ENCODE peak calls at places on chromosomes 16 and 17, in six cellular contexts. P is psoas muscle, H is stomach, J is ascending aorta, D is endodermal cell, Y is AG04450. S is an unnamed sample. For H3K9me3, the result is how much of the 10 kb centered on the place peaks cover.

GRCh38 chr17:28896491-28896883 is 1.0 kb downstream of the FLOT2 start:
- DNase-seq in J (no peak), Y (no peak), P (no peak), D (no peak), H (no peak), S (no peak)

GRCh38 chr17:18326039-18326438 is 10.9 kb downstream of the SMCR8 start:
- DNase-seq in Y (no peak), J (no peak), H (no peak), P (no peak), D (no peak), S (no peak)

GRCh38 chr16:66295761-66296546 is 70.5 kb upstream of the CDH5 start:
- DNase-seq in H (peak), J (no peak), D (peak), P (no peak), Y (no peak), S (no peak)

GRCh38 chr16:31451681-31452351 is 7.5 kb upstream of the ARMC5 start:
- DNase-seq in J (no peak), D (peak), P (peak), H (peak), Y (peak), S (peak)

GRCh38 chr17:39084558-39084957 is 66.9 kb downstream of the PLXDC1 start:
- DNase-seq in J (no peak), D (no peak), P (no peak), Y (no peak), H (no peak), S (no peak)

GRCh38 chr17:27575100-27575911 is 55.7 kb upstream of the LGALS9 start:
- DNase-seq in D (peak), P (no peak), Y (no peak), J (no peak), H (no peak), S (no peak)

GRCh38 chr16:78005881-78006280 is 16.5 kb upstream of the CLEC3A start:
- DNase-seq in D (peak), J (no peak), P (no peak), Y (no peak), H (no peak), S (no peak)

GRCh38 chr16:2473425-2473926 is 1.5 kb upstream of the TBC1D24 start:
- DNase-seq in H (no peak), D (peak), P (no peak), J (no peak), Y (no peak), S (no peak)

GRCh38 chr17:21304091-21304490 is 19.6 kb downstream of the MAP2K3 start:
- DNase-seq in H (no peak), D (no peak), Y (no peak), J (no peak), P (peak), S (no peak)

GRCh38 chr17:78781339-78782304 is at the start of gene CYTH1:
- DNase-seq in J (peak), P (peak), H (peak), D (peak), Y (no peak), S (peak)

GRCh38 chr16:60110531-60110930 is 1376.4 kb upstream of the GOT2 start:
- DNase-seq in H (no peak), Y (no peak), D (no peak), J (no peak), P (no peak), S (no peak)

GRCh38 chr16:3748307-3748706 is 31.0 kb upstream of the TRAP1 start:
- DNase-seq in Y (no peak), P (no peak), D (peak), H (no peak), J (peak), S (no peak)

GRCh38 chr17:58302919-58303551 is 22.3 kb upstream of the MPO start:
- DNase-seq in H (peak), Y (no peak), J (no peak), P (no peak), D (peak), S (no peak)

GRCh38 chr16:19900590-19900989 is 15.9 kb upstream of the GPRC5B start:
- DNase-seq in D (no peak), H (no peak), J (no peak), Y (no peak), P (no peak), S (no peak)

GRCh38 chr16:4053663-4054479 is 62.4 kb downstream of the ADCY9 start:
- DNase-seq in P (peak), D (no peak), H (peak), Y (peak), J (peak), S (peak)

GRCh38 chr17:1904273-1905052 is 74.7 kb downstream of the RPA1 start:
- DNase-seq in D (no peak), J (no peak), P (no peak), Y (no peak), H (no peak), S (peak)

GRCh38 chr16:69940676-69941075 is 10.5 kb upstream of the CLEC18A start:
- DNase-seq in D (no peak), H (no peak), Y (no peak), P (no peak), J (no peak), S (no peak)

GRCh38 chr16:57534881-57535658 is 1.3 kb downstream of the CCDC102A start:
- DNase-seq in J (peak), H (peak), Y (no peak), D (peak), P (no peak), S (peak)

GRCh38 chr17:45225964-45226530 is 4.4 kb downstream of the FMNL1 start:
- DNase-seq in J (peak), Y (no peak), P (peak), H (peak), D (peak), S (peak)

GRCh38 chr16:64627781-64628180 is 494.1 kb downstream of the CDH11 start:
- DNase-seq in H (no peak), D (no peak), P (no peak), J (no peak), Y (no peak), S (no peak)

GRCh38 chr16:86881118-86881510 is 302.8 kb downstream of the FOXL1 start:
- DNase-seq in Y (no peak), P (no peak), J (no peak), H (no peak), D (no peak), S (no peak)

GRCh38 chr17:11300201-11300600 is 59.2 kb downstream of the SHISA6 start:
- DNase-seq in D (no peak), H (no peak), P (no peak), J (no peak), Y (no peak), S (no peak)

GRCh38 chr16:85824161-85825135 is 25.0 kb downstream of the COX4I1 start:
- DNase-seq in P (no peak), D (no peak), J (no peak), Y (no peak), H (no peak), S (no peak)

GRCh38 chr17:2701996-2702741 is 9.4 kb downstream of the CLUH start:
- DNase-seq in D (peak), J (peak), Y (no peak), H (no peak), P (no peak), S (peak)

GRCh38 chr16:84826558-84826941 is 6.8 kb downstream of the CRISPLD2 start:
- DNase-seq in P (peak), J (no peak), H (peak), Y (no peak), D (no peak), S (peak)

GRCh38 chr16:27425961-27426360 is 24.0 kb downstream of the IL21R start:
- DNase-seq in J (peak), D (no peak), H (no peak), Y (no peak), P (no peak), S (no peak)

GRCh38 chr16:86789621-86790051 is 211.3 kb downstream of the FOXL1 start:
- DNase-seq in J (no peak), H (no peak), D (no peak), P (no peak), Y (peak), S (no peak)

GRCh38 chr17:20226814-20227482 is 217.8 kb downstream of the SPECC1 start:
- DNase-seq in Y (peak), J (peak), P (peak), H (peak), D (peak), S (peak)

GRCh38 chr16:4954714-4955113 is 3.4 kb upstream of the SEC14L5 start:
- DNase-seq in Y (no peak), D (no peak), P (no peak), H (no peak), J (no peak), S (no peak)

GRCh38 chr16:3256146-3256875 is at the start of gene MEFV:
- DNase-seq in H (no peak), P (no peak), J (no peak), D (no peak), Y (no peak), S (no peak)

DNA sequence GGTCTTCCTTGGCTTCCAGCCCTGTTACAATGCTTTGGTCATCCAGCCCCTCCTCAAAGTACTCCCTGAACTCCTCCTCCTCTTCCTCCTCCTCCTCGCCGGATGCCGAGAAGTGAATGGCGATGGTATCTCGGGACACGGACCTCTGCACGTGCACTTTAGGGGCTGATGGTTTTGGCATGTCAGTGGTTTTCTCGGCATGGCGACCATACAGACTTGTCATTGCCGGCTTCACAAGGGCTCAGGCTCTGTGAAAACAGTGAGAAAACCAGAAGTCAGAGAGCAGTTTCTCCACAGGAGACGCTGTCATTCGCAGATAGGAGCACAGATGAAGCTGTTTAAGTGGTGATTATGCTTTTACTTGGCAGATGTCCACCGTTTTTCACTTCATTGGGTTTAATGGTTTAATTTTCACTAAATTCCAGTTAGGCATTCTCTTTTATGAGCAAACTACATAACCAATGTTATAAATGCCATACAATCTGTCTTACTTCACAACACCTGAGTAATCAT is 49.0 kb downstream of the TEX2 start:
- DNase-seq in J (no peak), D (no peak), Y (no peak), H (no peak), P (no peak), S (no peak)
- TF ChIP-seq CTCF in J (no peak), D (no peak), Y (no peak), H (no peak), P (no peak), S (no peak)

GRCh38 chr16:79876332-79876730 is 275.8 kb upstream of the MAF start:
- DNase-seq in P (no peak), H (no peak), D (no peak), J (no peak), Y (no peak), S (no peak)
- H3K9me3 ChIP-seq in P (under half), H (under half), D (under half), J (under half), Y (under half), S (under half)

DNA sequence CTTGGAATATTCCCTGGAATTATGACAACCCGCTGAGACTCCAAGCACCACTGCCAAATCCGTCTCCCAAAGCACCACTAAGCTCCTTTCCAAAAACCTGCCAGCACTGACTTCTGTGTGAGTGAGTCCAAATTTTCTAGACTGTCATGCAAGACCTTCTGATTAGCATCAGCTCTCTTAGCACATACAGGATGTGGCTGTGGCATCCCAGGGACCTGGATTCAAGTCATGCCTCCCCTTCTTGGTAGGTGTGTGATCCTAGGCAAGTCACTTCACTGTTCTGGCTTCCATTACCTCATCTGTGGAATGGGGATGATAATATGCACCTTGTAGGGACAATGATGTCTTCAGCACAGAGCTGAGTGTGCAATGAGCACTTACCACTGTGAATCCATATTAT is 38.3 kb upstream of the USP7 start:
- DNase-seq in P (no peak), H (no peak), J (no peak), Y (no peak), D (no peak), S (no peak)
- H3K4me3 ChIP-seq in P (no peak), H (no peak), J (no peak), Y (no peak), D (no peak), S (no peak)

DNA sequence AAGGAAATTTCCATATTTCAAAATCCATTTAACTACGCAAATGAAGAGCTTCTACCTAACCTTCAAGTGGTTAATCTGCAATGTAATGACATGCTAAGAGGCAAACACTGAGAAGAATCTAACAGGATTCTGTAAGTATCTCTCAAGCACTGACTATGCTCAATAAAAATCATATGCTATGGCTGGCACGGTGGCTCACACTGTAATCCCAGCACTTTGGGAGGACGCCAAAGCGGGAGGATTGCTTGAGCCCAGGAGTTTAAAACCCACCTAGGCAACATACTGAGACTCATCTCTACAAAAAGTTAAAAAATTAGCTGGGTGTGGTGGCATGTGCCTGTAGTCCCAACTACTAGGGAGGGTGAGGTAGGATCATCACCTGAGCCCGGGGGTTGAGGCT is 32.7 kb downstream of the GNA13 start:
- DNase-seq in H (no peak), Y (no peak), J (no peak), P (no peak), D (no peak), S (no peak)
- TF ChIP-seq CTCF in H (no peak), Y (no peak), J (no peak), P (no peak), D (no peak), S (no peak)

DNA sequence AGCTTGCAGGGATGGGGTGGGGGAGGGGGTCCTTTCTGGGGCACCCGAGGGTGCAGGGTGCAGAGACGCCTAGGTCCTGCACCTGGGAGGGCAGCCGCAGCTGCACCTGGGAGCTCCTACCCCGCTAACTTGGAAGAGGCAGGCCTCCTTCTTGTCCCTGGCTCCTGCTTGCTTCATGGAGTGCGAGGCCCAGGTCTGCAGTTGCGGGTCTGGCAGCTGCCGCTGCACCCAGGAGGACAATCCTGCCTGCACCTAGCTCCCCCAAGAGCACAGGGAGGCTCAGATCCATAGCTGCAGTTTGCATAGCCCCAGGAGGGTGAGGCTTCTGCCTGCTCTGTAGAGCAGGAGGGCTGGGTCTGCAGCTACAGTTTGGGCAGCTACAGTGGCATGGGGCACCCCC is 26.6 kb downstream of the GNGT2 start:
- DNase-seq in D (no peak), P (no peak), Y (no peak), H (no peak), J (no peak), S (no peak)
- H3K9me3 ChIP-seq in D (half or more), P (under half), Y (under half), H (under half), J (under half), S (under half)

GRCh38 chr17:79950306-79950705 is 85.4 kb downstream of the TBC1D16 start:
- DNase-seq in D (peak), J (peak), Y (no peak), P (no peak), H (peak), S (peak)
- H3K4me3 ChIP-seq in D (no peak), J (no peak), Y (no peak), P (no peak), H (peak), S (no peak)

DNA sequence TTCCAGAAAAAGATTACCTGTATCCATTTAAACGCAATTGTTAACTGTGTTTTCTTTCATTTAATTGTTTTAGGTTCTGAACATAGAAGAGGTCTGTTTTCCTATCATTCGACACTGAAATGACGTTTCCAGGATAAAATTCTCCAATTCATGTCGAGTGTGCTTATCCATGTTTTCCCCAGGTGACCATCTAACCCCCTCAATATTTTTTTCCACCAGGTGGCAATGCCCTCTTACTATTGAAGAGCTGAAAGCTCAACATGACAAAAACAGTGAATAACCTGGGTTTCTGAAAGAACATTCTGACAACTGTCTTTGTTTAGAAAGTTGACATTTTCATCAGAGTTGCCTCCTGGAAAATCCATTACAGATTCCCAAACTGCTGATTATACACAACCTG is 948.7 kb downstream of the KCNJ2 start:
- DNase-seq in Y (no peak), P (no peak), J (no peak), D (peak), H (no peak), S (no peak)
- TF ChIP-seq CTCF in Y (peak), P (peak), J (no peak), D (peak), H (peak), S (no peak)

GRCh38 chr16:34078697-34079096 is 619.3 kb downstream of the TP53TG3F start:
- DNase-seq in J (no peak), Y (peak), H (no peak), D (no peak), P (no peak), S (no peak)
- H3K9me3 ChIP-seq in J (under half), Y (under half), H (half or more), D (half or more), P (half or more), S (half or more)

GRCh38 chr17:43994272-43995149 is 9.9 kb upstream of the NAGS start:
- DNase-seq in H (peak), J (peak), P (peak), Y (no peak), D (peak), S (peak)
- H3K4me3 ChIP-seq in H (peak), J (peak), P (peak), Y (peak), D (peak), S (no peak)